ENCODE peak calls at places on chromosome 19, in seven cellular contexts. P, O, C, U, Y, I and Q are unnamed samples.

GRCh38 chr19:55700813-55701212 is 25.8 kb downstream of the EPN1 start:
- DNase-seq in P (no peak), O (no peak), C (no peak), U (no peak), Y (no peak), I (no peak), Q (no peak)

GRCh38 chr19:58054792-58055482 is 4.1 kb upstream of the ZNF135 start:
- DNase-seq in P (no peak), O (peak), C (peak), U (no peak), Y (no peak), I (peak), Q (no peak)

GRCh38 chr19:53813996-53814395 is 10.1 kb downstream of the NLRP12 start:
- DNase-seq in P (no peak), O (no peak), C (peak), U (no peak), Y (no peak), I (peak), Q (no peak)

GRCh38 chr19:48734625-48735024 is 5.8 kb downstream of the RASIP1 start:
- DNase-seq in P (no peak), O (no peak), C (no peak), U (no peak), Y (no peak), I (no peak), Q (no peak)

GRCh38 chr19:13066933-13067831 is 35.5 kb downstream of the LYL1 start:
- DNase-seq in P (no peak), O (no peak), C (no peak), U (no peak), Y (no peak), I (no peak), Q (no peak)

GRCh38 chr19:18058208-18059009 is 28.3 kb downstream of the IL12RB1 start:
- DNase-seq in P (peak), O (peak), C (peak), U (no peak), Y (peak), I (peak), Q (peak)

GRCh38 chr19:8148410-8149231 is 771 bp downstream of the FBN3 start:
- DNase-seq in P (no peak), O (no peak), C (no peak), U (no peak), Y (no peak), I (no peak), Q (no peak)

GRCh38 chr19:50565984-50566903 is 2.0 kb downstream of the LRRC4B start:
- DNase-seq in P (no peak), O (no peak), C (no peak), U (no peak), Y (no peak), I (no peak), Q (no peak)

GRCh38 chr19:19399733-19400438 is 5.6 kb upstream of the GATAD2A start:
- DNase-seq in P (no peak), O (no peak), C (peak), U (no peak), Y (no peak), I (peak), Q (no peak)

GRCh38 chr19:43634877-43635560 is 4.6 kb downstream of the CADM4 start:
- DNase-seq in P (no peak), O (peak), C (peak), U (no peak), Y (no peak), I (no peak), Q (no peak)

GRCh38 chr19:55809381-55810058 is 22.3 kb downstream of the NLRP11 start:
- DNase-seq in P (peak), O (no peak), C (peak), U (no peak), Y (no peak), I (peak), Q (no peak)

GRCh38 chr19:4294389-4294788 is 7.8 kb downstream of the TMIGD2 start:
- DNase-seq in P (no peak), O (no peak), C (no peak), U (no peak), Y (no peak), I (no peak), Q (no peak)

GRCh38 chr19:54137913-54138776 is 583 bp downstream of the CNOT3 start:
- DNase-seq in P (no peak), O (no peak), C (peak), U (no peak), Y (no peak), I (no peak), Q (no peak)

GRCh38 chr19:4267101-4267900 is 11.8 kb upstream of the SHD start:
- DNase-seq in P (peak), O (peak), C (peak), U (no peak), Y (peak), I (peak), Q (peak)

GRCh38 chr19:19460258-19460731 is 54.8 kb downstream of the GATAD2A start:
- DNase-seq in P (no peak), O (no peak), C (peak), U (no peak), Y (no peak), I (peak), Q (no peak)

GRCh38 chr19:47444388-47444821 is 25.1 kb upstream of the MEIS3 start:
- DNase-seq in P (no peak), O (no peak), C (no peak), U (no peak), Y (no peak), I (no peak), Q (peak)

GRCh38 chr19:28021316-28022185 is 1191.4 kb downstream of the UQCRFS1 start:
- DNase-seq in P (no peak), O (no peak), C (no peak), U (no peak), Y (no peak), I (no peak), Q (no peak)

GRCh38 chr19:51396175-51396574 is 5.8 kb upstream of the C19orf84 start:
- DNase-seq in P (no peak), O (no peak), C (no peak), U (no peak), Y (no peak), I (no peak), Q (no peak)

GRCh38 chr19:48872182-48872883 is at the start of gene PPP1R15A:
- DNase-seq in P (peak), O (peak), C (peak), U (peak), Y (peak), I (peak), Q (peak)

GRCh38 chr19:1253514-1254080 is 5.2 kb downstream of the MIDN start:
- DNase-seq in P (no peak), O (no peak), C (no peak), U (no peak), Y (peak), I (peak), Q (no peak)

GRCh38 chr19:51706296-51706695 is 13.2 kb downstream of the SPACA6 start:
- DNase-seq in P (no peak), O (no peak), C (peak), U (no peak), Y (no peak), I (no peak), Q (no peak)

GRCh38 chr19:41376998-41377365 is 649 bp downstream of the TMEM91 start:
- DNase-seq in P (no peak), O (no peak), C (no peak), U (no peak), Y (no peak), I (no peak), Q (no peak)

GRCh38 chr19:18736415-18737336 is 53.2 kb downstream of the CRTC1 start:
- DNase-seq in P (no peak), O (no peak), C (no peak), U (no peak), Y (no peak), I (no peak), Q (no peak)

GRCh38 chr19:16342002-16342715 is 17.5 kb downstream of the KLF2 start:
- DNase-seq in P (peak), O (no peak), C (no peak), U (no peak), Y (peak), I (no peak), Q (no peak)

GRCh38 chr19:4597975-4598671 is 38.6 kb upstream of the SEMA6B start:
- DNase-seq in P (no peak), O (no peak), C (no peak), U (no peak), Y (no peak), I (no peak), Q (no peak)

GRCh38 chr19:48415395-48415794 is 21.9 kb downstream of the GRIN2D start:
- DNase-seq in P (no peak), O (peak), C (peak), U (no peak), Y (peak), I (peak), Q (no peak)

GRCh38 chr19:52922841-52923781 is at the start of gene ZNF888:
- DNase-seq in P (peak), O (peak), C (peak), U (no peak), Y (peak), I (peak), Q (peak)

GRCh38 chr19:51111606-51112005 is 3.4 kb upstream of the CTU1 start:
- DNase-seq in P (no peak), O (no peak), C (no peak), U (no peak), Y (no peak), I (no peak), Q (no peak)

GRCh38 chr19:39659791-39660190 is 4.1 kb downstream of the LGALS16 start:
- DNase-seq in P (no peak), O (no peak), C (no peak), U (no peak), Y (no peak), I (no peak), Q (no peak)

GRCh38 chr19:31349160-31349881 is at the start of gene TSHZ3:
- DNase-seq in P (no peak), O (no peak), C (peak), U (no peak), Y (peak), I (peak), Q (peak)

GRCh38 chr19:48596679-48597465 is 9.7 kb upstream of the SPACA4 start:
- DNase-seq in P (no peak), O (no peak), C (no peak), U (no peak), Y (no peak), I (no peak), Q (no peak)

GRCh38 chr19:1945899-1946298 is 4.9 kb downstream of the CSNK1G2 start:
- DNase-seq in P (no peak), O (peak), C (peak), U (no peak), Y (no peak), I (no peak), Q (peak)

GRCh38 chr19:14916848-14917247 is 24.4 kb upstream of the OR7C2 start:
- DNase-seq in P (no peak), O (no peak), C (no peak), U (no peak), Y (no peak), I (no peak), Q (no peak)

GRCh38 chr19:58492265-58492664 is 16.1 kb downstream of the ZNF446 start:
- DNase-seq in P (no peak), O (no peak), C (no peak), U (no peak), Y (no peak), I (no peak), Q (no peak)

GRCh38 chr19:5036733-5037681 is 68.1 kb downstream of the KDM4B start:
- DNase-seq in P (no peak), O (no peak), C (peak), U (no peak), Y (no peak), I (peak), Q (no peak)

GRCh38 chr19:41325947-41326706 is 16.2 kb downstream of the CCDC97 start:
- DNase-seq in P (peak), O (no peak), C (peak), U (no peak), Y (no peak), I (peak), Q (no peak)

GRCh38 chr19:13024958-13025653 is 29.8 kb downstream of the NFIX start:
- DNase-seq in P (no peak), O (no peak), C (no peak), U (no peak), Y (no peak), I (no peak), Q (no peak)

GRCh38 chr19:30073152-30074000 is 131.3 kb downstream of the URI1 start:
- DNase-seq in P (no peak), O (no peak), C (no peak), U (no peak), Y (peak), I (no peak), Q (no peak)

GRCh38 chr19:4428326-4428975 is 26.0 kb downstream of the CHAF1A start:
- DNase-seq in P (no peak), O (no peak), C (no peak), U (no peak), Y (no peak), I (no peak), Q (no peak)

DNA sequence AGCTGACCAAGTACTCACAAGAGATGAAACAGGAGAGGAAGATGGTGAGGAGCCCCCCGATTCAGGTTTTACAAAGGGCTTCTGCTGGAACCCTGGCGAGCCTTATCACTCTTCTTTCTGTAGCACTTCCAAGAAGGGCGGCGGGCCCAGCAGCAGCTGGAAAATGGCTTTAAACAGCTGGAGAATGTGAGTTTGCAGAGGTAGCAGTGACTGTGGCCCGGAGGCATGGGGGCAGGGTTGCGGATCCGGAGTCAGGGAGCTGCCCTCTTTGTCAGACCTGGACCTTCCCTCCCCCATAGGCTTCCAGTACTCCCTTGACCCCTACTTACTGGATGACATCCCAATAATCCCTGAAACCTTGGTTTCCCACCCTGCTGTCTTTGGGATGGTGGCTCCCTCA is 3.6 kb downstream of the TRIP10 start:
- DNase-seq in P (no peak), O (no peak), C (no peak), U (no peak), Y (no peak), I (no peak), Q (no peak)
- TF ChIP-seq CTCF in P (no peak), O (no peak), C (no peak), U (no peak), Y (no peak), I (no peak), Q (no peak)

GRCh38 chr19:3176715-3177501 is 1.7 kb upstream of the S1PR4 start:
- DNase-seq in P (peak), O (no peak), C (peak), U (peak), Y (no peak), I (peak), Q (no peak)

GRCh38 chr19:3179739-3180293 is 1.2 kb downstream of the S1PR4 start:
- DNase-seq in P (no peak), O (no peak), C (no peak), U (no peak), Y (no peak), I (no peak), Q (no peak)

GRCh38 chr19:3178377-3178972 is at the start of gene S1PR4:
- DNase-seq in P (peak), O (no peak), C (no peak), U (no peak), Y (no peak), I (no peak), Q (no peak)

GRCh38 chr19:3178973-3179738 is 587 bp downstream of the S1PR4 start:
- DNase-seq in P (no peak), O (no peak), C (no peak), U (no peak), Y (no peak), I (no peak), Q (no peak)

DNA sequence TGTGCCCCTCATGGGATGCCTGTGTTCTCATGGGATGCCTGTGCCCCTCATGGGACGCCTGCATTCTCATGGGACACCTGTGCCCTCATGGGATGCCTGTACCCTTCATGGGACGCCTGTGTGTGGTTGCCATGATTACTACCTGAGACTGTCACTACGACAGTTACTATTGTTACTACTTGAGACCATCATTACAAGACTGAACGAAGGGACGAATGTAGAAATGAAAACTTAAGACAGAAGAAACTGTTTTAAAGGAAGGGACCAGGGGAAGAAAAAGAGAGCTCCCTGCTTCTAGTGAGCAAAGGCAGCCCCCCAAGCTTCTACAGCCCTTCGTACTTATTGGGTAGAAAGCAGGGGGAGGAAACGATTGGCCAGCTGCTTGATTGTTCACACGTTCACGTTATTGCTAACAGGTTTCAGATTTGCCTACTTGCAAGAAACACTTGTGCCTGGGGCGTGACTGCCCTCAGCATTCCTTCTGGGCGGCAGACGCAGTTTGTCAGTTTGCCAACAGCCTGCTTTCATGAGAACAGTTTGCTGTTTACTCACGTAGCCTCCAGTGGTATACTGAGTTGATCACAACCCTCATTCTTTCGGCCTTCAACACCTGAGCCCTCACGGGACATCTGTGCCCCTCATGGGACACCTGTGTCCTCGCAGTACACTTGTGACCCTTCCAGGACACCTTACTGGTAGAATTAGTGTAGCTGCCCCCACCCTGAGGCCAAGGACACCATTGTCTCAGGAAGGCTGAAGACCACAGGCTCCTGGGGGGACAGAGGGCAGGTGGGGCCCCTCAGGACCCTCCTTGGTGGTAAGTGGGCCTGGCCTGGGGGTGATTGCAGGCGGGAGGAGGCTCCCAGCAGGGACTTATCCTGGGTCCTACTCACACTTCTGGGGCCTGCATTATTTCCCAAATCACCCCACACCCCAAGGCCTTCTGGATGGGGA is 2.5 kb upstream of the S1PR4 start:
- DNase-seq in P (peak), O (peak), C (peak), U (peak), Y (no peak), I (peak), Q (no peak)
- TF ChIP-seq CTCF in P (no peak), O (no peak), C (no peak), U (no peak), Y (no peak), I (no peak), Q (no peak)

GRCh38 chr19:33176670-33177416 is 17.3 kb upstream of the LRP3 start:
- DNase-seq in P (peak), O (peak), C (peak), U (peak), Y (peak), I (peak), Q (peak)
- TF ChIP-seq CTCF in P (no peak), O (no peak), C (peak), U (no peak), Y (no peak), I (no peak), Q (no peak)

GRCh38 chr19:6066661-6067646 is 43.3 kb downstream of the RFX2 start:
- DNase-seq in P (no peak), O (peak), C (peak), U (peak), Y (peak), I (peak), Q (peak)

GRCh38 chr19:6070179-6071102 is 39.9 kb downstream of the RFX2 start:
- DNase-seq in P (no peak), O (peak), C (no peak), U (no peak), Y (no peak), I (no peak), Q (no peak)

GRCh38 chr19:6067975-6068374 is 42.3 kb downstream of the RFX2 start:
- DNase-seq in P (no peak), O (no peak), C (no peak), U (no peak), Y (no peak), I (no peak), Q (no peak)

GRCh38 chr19:6069268-6069771 is 41.0 kb downstream of the RFX2 start:
- DNase-seq in P (no peak), O (no peak), C (no peak), U (no peak), Y (no peak), I (no peak), Q (no peak)

GRCh38 chr19:6068711-6069110 is 41.6 kb downstream of the RFX2 start:
- DNase-seq in P (no peak), O (no peak), C (no peak), U (no peak), Y (no peak), I (no peak), Q (no peak)
- TF ChIP-seq CTCF in P (no peak), O (no peak), C (no peak), U (no peak), Y (no peak), I (no peak), Q (no peak)

GRCh38 chr19:11902228-11902627 is 14.6 kb downstream of the ZNF69 start:
- DNase-seq in P (no peak), O (no peak), C (no peak), U (no peak), Y (no peak), I (no peak), Q (no peak)
- TF ChIP-seq CTCF in P (no peak), O (no peak), C (no peak), U (no peak), Y (no peak), I (no peak), Q (no peak)